ENCODE peak calls at places on chromosome 7, in four cellular contexts. C, Z, X and K are unnamed samples.
A peak's percentile ranks its signal among the peaks of the same experiment; 100 is the strongest.

GRCh38 chr7:47329320-47329926 is 252.5 kb downstream of the TNS3 start:
- DNase-seq in C (no peak), Z (peak; percentile 73), X (no peak), K (no peak)

GRCh38 chr7:78939669-78940068 is 513.8 kb downstream of the MAGI2 start:
- DNase-seq in C (no peak), Z (no peak), X (no peak), K (no peak)

GRCh38 chr7:116797611-116798010 is 64.8 kb upstream of the CAPZA2 start:
- DNase-seq in C (peak; percentile 59), Z (no peak), X (peak; percentile 66), K (no peak)

GRCh38 chr7:150974468-150975391 is 3.4 kb downstream of the KCNH2 start:
- DNase-seq in C (peak; percentile 87), Z (peak; percentile 87), X (peak; percentile 28), K (no peak)

GRCh38 chr7:152637920-152638580 is 37.9 kb downstream of the XRCC2 start:
- DNase-seq in C (no peak), Z (no peak), X (no peak), K (no peak)

GRCh38 chr7:85025312-85025756 is 161.5 kb downstream of the SEMA3D start:
- DNase-seq in C (peak; percentile 46), Z (peak; percentile 77), X (no peak), K (no peak)

GRCh38 chr7:135670179-135670578 is 7.9 kb downstream of the STMP1 start:
- DNase-seq in C (no peak), Z (no peak), X (peak; percentile 67), K (no peak)

GRCh38 chr7:35021445-35021844 is 15.8 kb downstream of the DPY19L1 start:
- DNase-seq in C (no peak), Z (no peak), X (no peak), K (no peak)

GRCh38 chr7:111045469-111045868 is 45.5 kb upstream of the LRRN3 start:
- DNase-seq in C (no peak), Z (no peak), X (peak; percentile 52), K (no peak)

GRCh38 chr7:97118306-97118917 is 914 bp downstream of the SDHAF3 start:
- DNase-seq in C (no peak), Z (no peak), X (peak; percentile 9), K (no peak)

GRCh38 chr7:152383341-152384234 is 52.2 kb downstream of the KMT2C start:
- DNase-seq in C (no peak), Z (no peak), X (peak; percentile 94), K (no peak)

GRCh38 chr7:97064972-97065587 is 40.4 kb upstream of the DLX5 start:
- DNase-seq in C (no peak), Z (no peak), X (peak; percentile 64), K (peak; percentile 1)

GRCh38 chr7:23474829-23475578 is 4.7 kb upstream of the IGF2BP3 start:
- DNase-seq in C (no peak), Z (no peak), X (no peak), K (no peak)

GRCh38 chr7:147153571-147153970 is 1037.0 kb downstream of the CNTNAP2 start:
- DNase-seq in C (no peak), Z (no peak), X (no peak), K (no peak)

DNA sequence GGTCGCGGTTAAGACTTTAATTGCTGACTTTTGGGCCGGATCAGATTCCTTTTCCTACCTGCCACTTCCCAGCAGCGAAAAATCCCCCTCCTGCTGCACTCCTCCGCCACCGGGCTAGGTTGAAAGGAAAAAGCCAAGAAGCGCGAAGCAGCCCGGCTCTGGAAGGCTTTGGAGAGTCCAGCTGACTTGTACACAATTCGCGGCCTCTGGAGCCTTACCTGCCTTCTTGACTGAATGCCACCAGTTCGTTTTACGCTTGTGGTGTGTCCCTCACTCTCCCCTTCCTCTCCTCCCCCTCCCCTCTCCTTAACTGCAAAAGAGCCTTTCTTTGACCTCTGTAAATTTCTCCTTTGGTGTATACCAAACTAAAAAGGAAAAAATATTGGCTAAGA is 2.7 kb upstream of the FEZF1 start:
- DNase-seq in C (no peak), Z (no peak), X (no peak), K (no peak)
- H3K27ac ChIP-seq in C (no peak overlapping the region), Z (no peak overlapping the region), X (no peak overlapping the region), K (no peak overlapping the region)

GRCh38 chr7:137696376-137696775 is 150.4 kb downstream of the DGKI start:
- DNase-seq in C (no peak), Z (no peak), X (no peak), K (no peak)
- H3K27ac ChIP-seq in C (no peak overlapping the region), Z (no peak overlapping the region), X (no peak overlapping the region), K (no peak overlapping the region)

DNA sequence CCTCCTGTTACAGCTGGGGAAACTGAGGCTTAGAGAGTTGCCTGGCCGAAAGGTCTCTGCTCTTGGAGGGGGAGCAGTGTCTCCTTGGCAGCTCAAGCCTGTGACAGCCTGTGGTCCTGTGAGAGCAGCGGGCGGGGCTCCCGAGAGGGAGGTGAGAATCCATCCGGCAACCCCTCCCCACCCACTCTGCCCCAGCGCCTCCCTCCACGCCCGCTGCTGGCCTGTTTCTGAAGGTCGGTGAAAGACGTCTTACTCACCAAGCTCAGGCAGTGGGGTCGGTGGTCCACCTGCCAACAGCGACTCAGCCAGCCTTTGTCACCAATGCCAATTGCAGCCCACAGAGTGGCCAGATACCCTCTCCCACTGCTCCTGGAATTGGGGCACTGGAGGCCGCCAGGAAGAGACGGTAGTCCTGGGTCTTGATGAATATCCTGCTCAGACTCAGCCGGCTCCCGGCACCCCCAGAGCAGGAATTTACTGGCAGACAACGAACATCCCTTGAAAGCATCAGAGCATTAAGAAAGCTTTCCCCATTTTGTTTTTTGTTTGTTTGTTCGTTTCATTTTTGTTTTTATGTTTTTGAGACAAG is 7.4 kb upstream of the TTYH3 start:
- DNase-seq in C (no peak), Z (peak; percentile 60), X (no peak), K (no peak)
- H3K27ac ChIP-seq in C (no peak overlapping the region), Z (no peak overlapping the region), X (no peak overlapping the region), K (no peak overlapping the region)

GRCh38 chr7:143259765-143260164 is 3.5 kb upstream of the GSTK1 start:
- DNase-seq in C (no peak), Z (no peak), X (no peak), K (no peak)

GRCh38 chr7:143257501-143257900 is 5.7 kb upstream of the GSTK1 start:
- DNase-seq in C (no peak), Z (no peak), X (no peak), K (no peak)

GRCh38 chr7:143256932-143257331 is 6.3 kb upstream of the GSTK1 start:
- DNase-seq in C (no peak), Z (no peak), X (no peak), K (no peak)

GRCh38 chr7:143256325-143256724 is 6.9 kb upstream of the GSTK1 start:
- DNase-seq in C (no peak), Z (no peak), X (no peak), K (no peak)

GRCh38 chr7:143258830-143259229 is 4.4 kb upstream of the GSTK1 start:
- DNase-seq in C (no peak), Z (no peak), X (no peak), K (no peak)
- H3K27ac ChIP-seq in C (peak overlapping the region; percentile 8), Z (no peak overlapping the region), X (no peak overlapping the region), K (no peak overlapping the region)

GRCh38 chr7:30893357-30893756 is 18.3 kb upstream of the AQP1 start:
- DNase-seq in C (no peak), Z (peak; percentile 89), X (peak; percentile 78), K (no peak)

GRCh38 chr7:30896041-30896440 is 15.6 kb upstream of the AQP1 start:
- DNase-seq in C (no peak), Z (peak; percentile 19), X (no peak), K (no peak)

GRCh38 chr7:30894009-30894408 is 17.6 kb upstream of the AQP1 start:
- DNase-seq in C (no peak), Z (peak; percentile 33), X (no peak), K (no peak)

GRCh38 chr7:30896783-30897617 is 14.7 kb upstream of the AQP1 start:
- DNase-seq in C (peak; percentile 64), Z (peak; percentile 79), X (no peak), K (no peak)

DNA sequence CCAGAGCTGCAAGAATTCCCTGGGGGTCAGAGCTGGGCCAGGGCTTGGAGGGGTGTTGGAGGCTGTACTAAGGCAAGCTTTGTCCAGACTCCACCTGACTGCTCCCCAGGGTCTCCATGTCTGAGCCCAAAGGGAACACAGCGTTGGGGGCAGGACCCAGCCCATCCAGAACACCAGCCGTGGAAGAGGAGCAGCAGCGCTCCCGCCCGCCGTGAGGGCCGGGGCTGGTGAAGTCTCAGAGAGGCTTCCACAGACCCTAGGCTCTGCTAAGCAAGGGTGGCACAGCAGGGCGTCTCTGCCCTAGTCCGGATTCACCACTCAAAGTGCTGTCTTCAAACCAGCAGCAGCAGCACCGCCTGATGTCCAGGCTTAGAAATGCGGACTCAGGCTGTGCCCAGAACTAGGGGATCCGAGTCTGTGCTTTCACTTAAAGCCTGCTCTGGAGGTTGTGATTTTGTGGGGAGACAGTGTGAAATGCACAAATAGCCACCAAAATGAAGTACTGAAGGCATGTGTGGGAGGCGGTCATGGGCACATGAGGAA is 16.7 kb upstream of the AQP1 start:
- DNase-seq in C (no peak), Z (peak; percentile 59), X (no peak), K (no peak)
- H3K27ac ChIP-seq in C (no peak overlapping the region), Z (no peak overlapping the region), X (no peak overlapping the region), K (no peak overlapping the region)